ENCODE peak calls at places on chromosomes 16 and 17, in nine cellular contexts. D, H, Y, Z, T, B, Q, O and A are unnamed samples.

GRCh38 chr17:77841742-77842141 is 116.8 kb upstream of the TNRC6C start:
- DNase-seq in O (no peak), B (no peak), Q (no peak), H (no peak), Z (no peak), D (no peak), Y (no peak), T (peak; percentile 33), A (no peak)

GRCh38 chr17:9121186-9121820 is 100.0 kb downstream of the NTN1 start:
- DNase-seq in D (no peak), T (no peak), Q (no peak), Y (no peak), Z (no peak), B (no peak), O (peak; percentile 57), H (no peak), A (no peak)

GRCh38 chr16:11675561-11676511 is 7.6 kb downstream of the SNN start:
- DNase-seq in Y (peak; percentile 91), Q (peak; percentile 49), H (peak; percentile 76), Z (peak; percentile 72), D (peak; percentile 88), T (no peak), B (no peak), O (peak; percentile 62), A (no peak)

GRCh38 chr17:14471052-14471451 is 170.2 kb downstream of the HS3ST3B1 start:
- DNase-seq in T (no peak), D (no peak), Y (no peak), Q (no peak), O (no peak), B (no peak), H (no peak), Z (no peak), A (no peak)

GRCh38 chr16:72927199-72928088 is 120.5 kb downstream of the ZFHX3 start:
- DNase-seq in B (no peak), Z (no peak), O (peak; percentile 65), T (no peak), Y (peak; percentile 43), D (no peak), Q (no peak), H (peak; percentile 84), A (no peak)

GRCh38 chr16:11258553-11259287 is 2.7 kb upstream of the SOCS1 start:
- DNase-seq in H (no peak), Q (no peak), B (peak; percentile 67), T (peak; percentile 67), Z (no peak), D (peak; percentile 67), O (peak; percentile 72), Y (peak; percentile 81), A (no peak)

GRCh38 chr17:69018687-69019086 is 42.0 kb downstream of the ABCA9 start:
- DNase-seq in H (no peak), Q (no peak), Z (no peak), T (no peak), D (no peak), Y (no peak), B (no peak), O (no peak), A (no peak)

GRCh38 chr16:87806608-87807546 is 41.1 kb upstream of the KLHDC4 start:
- DNase-seq in B (peak; percentile 68), Q (peak; percentile 49), H (peak; percentile 86), O (peak; percentile 75), Y (peak; percentile 65), D (peak; percentile 47), Z (peak; percentile 77), T (peak; percentile 62), A (peak; percentile 88)

GRCh38 chr16:48829361-48829760 is 219.4 kb upstream of the N4BP1 start:
- DNase-seq in Y (no peak), O (no peak), Z (no peak), Q (no peak), H (no peak), B (no peak), D (no peak), T (no peak), A (no peak)

GRCh38 chr16:48834576-48834975 is 224.6 kb upstream of the N4BP1 start:
- DNase-seq in H (no peak), D (no peak), Q (no peak), B (no peak), T (no peak), Y (no peak), O (no peak), Z (no peak), A (no peak)

GRCh38 chr16:48833461-48833860 is 223.5 kb upstream of the N4BP1 start:
- DNase-seq in Z (no peak), H (no peak), O (no peak), D (no peak), Q (no peak), Y (no peak), B (no peak), T (no peak), A (no peak)

GRCh38 chr16:48829911-48830310 is 219.9 kb upstream of the N4BP1 start:
- DNase-seq in B (no peak), D (no peak), H (no peak), T (no peak), Q (no peak), O (no peak), Y (no peak), Z (no peak), A (no peak)

DNA sequence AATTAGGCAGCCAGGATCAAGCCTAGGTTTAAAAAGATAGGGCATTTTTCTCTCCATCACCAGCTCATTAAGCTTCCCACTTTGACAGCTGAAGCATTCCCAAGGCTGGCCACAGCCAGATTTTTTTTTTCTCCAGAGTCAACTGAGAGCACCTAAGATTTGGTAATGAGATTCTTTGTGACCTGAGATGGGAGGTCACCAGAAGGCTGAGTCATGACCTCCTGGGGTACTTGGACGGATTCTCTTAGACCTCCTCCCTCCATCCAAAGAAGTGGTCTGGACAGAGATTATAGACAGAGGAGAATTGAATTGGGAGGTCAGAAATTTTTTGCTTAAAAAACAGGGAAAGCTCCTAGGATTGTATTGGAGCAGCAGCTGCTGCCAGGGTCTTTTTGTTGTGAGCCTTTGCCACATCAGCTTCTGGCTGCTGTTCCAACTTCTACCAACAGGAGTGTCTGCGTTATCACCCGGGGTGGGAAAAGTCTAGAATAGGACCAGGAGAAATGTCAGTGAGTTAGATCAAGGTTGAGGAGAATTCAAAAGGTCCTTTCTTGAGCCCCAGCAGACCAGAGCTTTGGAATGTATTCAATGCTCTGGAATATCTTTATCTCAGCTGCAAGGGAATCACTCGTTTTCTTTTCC is 221.2 kb upstream of the N4BP1 start:
- DNase-seq in Q (peak; percentile 63), H (no peak), Y (no peak), Z (peak; percentile 4), B (no peak), D (no peak), O (no peak), T (no peak), A (no peak)
- H3K4me1 ChIP-seq in Q (peaks cover 2% of the 10 kb centered on the region), H (no peaks in the 10 kb centered on the region), Y (no peaks in the 10 kb centered on the region), Z (no peaks in the 10 kb centered on the region), B (no peaks in the 10 kb centered on the region), D (no peaks in the 10 kb centered on the region), O (no peaks in the 10 kb centered on the region), T (no peaks in the 10 kb centered on the region), A (no peaks in the 10 kb centered on the region)

GRCh38 chr17:72038427-72038826 is 82.4 kb upstream of the SOX9 start:
- DNase-seq in Z (no peak), T (no peak), O (no peak), Q (no peak), B (no peak), Y (no peak), D (no peak), H (no peak), A (no peak)
- H3K27ac ChIP-seq in Z (no peak overlapping the region), T (no peak overlapping the region), O (no peak overlapping the region), Q (no peak overlapping the region), B (no peak overlapping the region), Y (no peak overlapping the region), D (no peak overlapping the region), H (no peak overlapping the region), A (no peak overlapping the region)

GRCh38 chr17:10172241-10172741 is 26.1 kb downstream of the GAS7 start:
- DNase-seq in Z (no peak), Y (no peak), D (no peak), B (no peak), H (no peak), Q (no peak), O (no peak), T (no peak), A (no peak)

GRCh38 chr17:10170233-10170632 is 28.2 kb downstream of the GAS7 start:
- DNase-seq in Z (no peak), D (no peak), H (no peak), Q (no peak), T (no peak), O (no peak), B (no peak), Y (no peak), A (no peak)

GRCh38 chr17:10171057-10171456 is 27.3 kb downstream of the GAS7 start:
- DNase-seq in Y (no peak), T (no peak), O (peak; percentile 86), B (peak; percentile 54), H (no peak), D (no peak), Z (no peak), Q (no peak), A (no peak)

GRCh38 chr17:10172778-10173177 is 25.6 kb downstream of the GAS7 start:
- DNase-seq in T (no peak), B (no peak), O (no peak), Q (no peak), Y (no peak), Z (no peak), D (no peak), H (no peak), A (no peak)

DNA sequence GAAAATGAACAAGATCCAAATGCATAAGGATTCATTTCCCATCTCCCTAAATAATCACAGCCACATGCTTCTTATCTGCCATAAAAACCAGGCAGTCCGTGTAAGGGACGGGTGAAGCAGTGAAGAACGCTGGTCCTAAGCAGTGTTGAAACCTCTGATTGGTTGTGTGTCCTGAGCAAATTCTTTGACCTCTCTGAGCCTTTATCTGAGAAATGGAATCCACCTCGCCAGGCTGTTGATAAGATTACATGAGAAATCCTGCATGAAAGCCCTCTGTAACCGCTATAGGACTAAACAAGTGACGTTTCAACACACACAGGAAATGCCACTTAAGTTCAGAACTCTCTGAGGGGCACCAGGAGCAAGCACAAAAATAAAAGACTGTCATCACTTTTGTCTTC is 26.8 kb downstream of the GAS7 start:
- DNase-seq in O (no peak), Y (no peak), Z (no peak), D (no peak), Q (no peak), B (no peak), H (no peak), T (no peak), A (peak; percentile 71)
- H3K4me1 ChIP-seq in O (peaks cover 7% of the 10 kb centered on the region), Y (no peaks in the 10 kb centered on the region), Z (no peaks in the 10 kb centered on the region), D (peaks cover 20% of the 10 kb centered on the region), Q (peaks cover 5% of the 10 kb centered on the region), B (peaks cover 6% of the 10 kb centered on the region), H (peaks cover 11% of the 10 kb centered on the region), T (peaks cover 25% of the 10 kb centered on the region), A (peaks cover 11% of the 10 kb centered on the region)

GRCh38 chr16:3186946-3187690 is 886 bp upstream of the OR1F1 start:
- DNase-seq in Z (no peak), O (no peak), B (no peak), H (no peak), D (no peak), Y (no peak), T (no peak), Q (no peak), A (no peak)

GRCh38 chr16:3189869-3190268 is 1.9 kb downstream of the OR1F1 start:
- DNase-seq in D (no peak), Q (no peak), B (no peak), H (no peak), Z (no peak), T (no peak), O (no peak), Y (no peak), A (no peak)

GRCh38 chr16:3188675-3188924 is 596 bp downstream of the OR1F1 start:
- DNase-seq in B (no peak), D (no peak), H (no peak), T (no peak), Q (no peak), Z (no peak), Y (no peak), O (no peak), A (no peak)

GRCh38 chr16:3188925-3189825 is 1.2 kb downstream of the OR1F1 start:
- DNase-seq in Z (no peak), Q (peak; percentile 84), D (no peak), T (no peak), O (no peak), H (no peak), B (no peak), Y (no peak), A (peak; percentile 61)

DNA sequence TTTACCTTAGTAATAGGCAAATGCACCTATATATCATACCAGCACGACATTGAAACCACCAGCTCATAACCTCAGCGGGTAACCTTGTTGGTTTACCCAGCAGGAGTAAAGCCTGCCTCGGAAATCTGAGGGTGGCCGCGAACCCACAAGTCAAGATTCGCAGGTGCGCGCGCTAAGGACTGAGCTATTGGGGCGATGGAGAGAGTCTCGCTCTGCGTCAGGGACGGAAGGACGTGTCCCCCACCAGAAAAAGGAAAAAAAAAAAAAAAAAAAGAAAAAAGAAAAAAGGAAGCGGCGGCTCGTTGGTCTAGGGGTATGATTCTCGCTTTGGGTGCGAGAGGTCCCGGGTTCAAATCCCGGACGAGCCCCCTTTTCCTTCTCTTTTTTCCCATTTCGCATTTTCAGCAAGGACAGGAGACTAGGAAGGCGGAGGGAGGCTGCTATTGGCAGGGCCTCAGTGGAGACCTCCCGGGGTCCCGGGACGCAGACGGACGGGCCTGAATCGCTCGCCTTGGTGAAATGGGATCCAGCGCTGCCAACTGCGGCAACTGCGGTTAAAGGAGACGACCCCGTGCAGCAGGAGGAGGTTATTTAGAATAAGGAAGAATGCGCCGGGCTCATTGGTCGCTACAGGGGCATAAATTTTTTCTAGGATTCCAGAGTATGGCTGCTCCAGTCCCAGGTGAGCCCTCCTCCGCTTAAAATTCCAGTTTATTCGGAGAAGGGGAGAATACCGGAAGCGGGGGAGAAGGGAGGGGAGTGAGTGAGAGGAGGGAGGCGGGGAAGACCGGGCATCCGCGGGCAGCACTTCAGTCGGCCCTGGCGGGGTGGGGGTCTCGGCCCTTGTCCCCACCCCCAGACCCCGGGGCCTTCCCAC is at the start of gene OR1F1:
- DNase-seq in Z (peak; percentile 81), T (no peak), Y (no peak), O (no peak), D (no peak), Q (peak; percentile 76), H (no peak), B (no peak), A (peak; percentile 38)
- H3K27ac ChIP-seq in Z (peak within 1 kb of the TSS; percentile 4), T (no peak within 1 kb of the TSS), Y (no peak within 1 kb of the TSS), O (no peak within 1 kb of the TSS), D (no peak within 1 kb of the TSS), Q (no peak within 1 kb of the TSS), H (no peak within 1 kb of the TSS), B (no peak within 1 kb of the TSS), A (no peak within 1 kb of the TSS)